ENCODE peak calls at places on chromosomes 4 and X, in four cellular contexts. One of them, this sample, is unnamed.

GRCh38 chr4:149796381-149796780 is 19.3 kb downstream of the IQCM start:
- DNase-seq in RWPE1: no peak
- DNase-seq in lower leg skin: no peak
- DNase-seq in HCT116: no peak
- DNase-seq in this sample: no peak

GRCh38 chr4:153153339-153153851 is 50.8 kb upstream of the TRIM2 start:
- DNase-seq in RWPE1: no peak
- DNase-seq in HCT116: no peak
- DNase-seq in lower leg skin: peak
- DNase-seq in this sample: peak

GRCh38 chr4:181957088-181957487 is 286.1 kb upstream of the TENM3 start:
- DNase-seq in HCT116: no peak
- DNase-seq in lower leg skin: no peak
- DNase-seq in RWPE1: peak
- DNase-seq in this sample: no peak

GRCh38 chrX:112731793-112732192 is 52.1 kb upstream of the LHFPL1 start:
- DNase-seq in HCT116: no peak
- DNase-seq in RWPE1: no peak
- DNase-seq in lower leg skin: no peak
- DNase-seq in this sample: no peak

GRCh38 chr4:173223743-173224142 is 55.1 kb downstream of the GALNT7 start:
- DNase-seq in RWPE1: no peak
- DNase-seq in HCT116: no peak
- DNase-seq in lower leg skin: no peak
- DNase-seq in this sample: no peak

GRCh38 chr4:107255114-107255513 is 219.0 kb upstream of the DKK2 start:
- DNase-seq in lower leg skin: no peak
- DNase-seq in RWPE1: no peak
- DNase-seq in HCT116: no peak
- DNase-seq in this sample: no peak

GRCh38 chrX:140500427-140500826 is 4.4 kb downstream of the SOX3 start:
- DNase-seq in lower leg skin: no peak
- DNase-seq in HCT116: no peak
- DNase-seq in RWPE1: no peak
- DNase-seq in this sample: no peak

GRCh38 chrX:139739138-139739537 is 31.2 kb upstream of the MCF2 start:
- DNase-seq in lower leg skin: no peak
- DNase-seq in RWPE1: peak
- DNase-seq in HCT116: no peak
- DNase-seq in this sample: peak

GRCh38 chr4:83851261-83852084 is 315.6 kb downstream of the GPAT3 start:
- DNase-seq in RWPE1: no peak
- DNase-seq in HCT116: peak
- DNase-seq in lower leg skin: no peak
- DNase-seq in this sample: no peak

GRCh38 chr4:41358626-41359025 is 101.9 kb downstream of the UCHL1 start:
- DNase-seq in RWPE1: no peak
- DNase-seq in HCT116: no peak
- DNase-seq in lower leg skin: no peak
- DNase-seq in this sample: no peak

GRCh38 chrX:153984351-153985178 is 12.0 kb downstream of the TMEM187 start:
- DNase-seq in RWPE1: no peak
- DNase-seq in HCT116: no peak
- DNase-seq in lower leg skin: no peak
- DNase-seq in this sample: peak

GRCh38 chrX:106726485-106727437 is at the start of gene RNF128:
- DNase-seq in HCT116: peak
- DNase-seq in RWPE1: peak
- DNase-seq in lower leg skin: peak
- DNase-seq in this sample: peak

GRCh38 chrX:23513121-23513520 is 154.2 kb upstream of the PRDX4 start:
- DNase-seq in lower leg skin: no peak
- DNase-seq in HCT116: no peak
- DNase-seq in RWPE1: no peak
- DNase-seq in this sample: no peak

GRCh38 chrX:131063613-131064012 is 5.5 kb downstream of the ARHGAP36 start:
- DNase-seq in lower leg skin: no peak
- DNase-seq in RWPE1: no peak
- DNase-seq in HCT116: no peak
- DNase-seq in this sample: no peak
- TF ChIP-seq CTCF in lower leg skin: no peak
- TF ChIP-seq CTCF in RWPE1: no peak
- TF ChIP-seq CTCF in HCT116: peak
- TF ChIP-seq CTCF in this sample: no peak

GRCh38 chr4:134865675-134866074 is 664.1 kb upstream of the PABPC4L start:
- DNase-seq in HCT116: no peak
- DNase-seq in RWPE1: no peak
- DNase-seq in lower leg skin: no peak
- DNase-seq in this sample: no peak
- TF ChIP-seq CTCF in HCT116: no peak
- TF ChIP-seq CTCF in RWPE1: no peak
- TF ChIP-seq CTCF in lower leg skin: no peak
- TF ChIP-seq CTCF in this sample: no peak

GRCh38 chrX:115576676-115577075 is 15.7 kb downstream of the PLS3 start:
- DNase-seq in lower leg skin: no peak
- DNase-seq in HCT116: no peak
- DNase-seq in RWPE1: no peak
- DNase-seq in this sample: no peak
- TF ChIP-seq CTCF in lower leg skin: no peak
- TF ChIP-seq CTCF in HCT116: no peak
- TF ChIP-seq CTCF in RWPE1: no peak
- TF ChIP-seq CTCF in this sample: no peak

GRCh38 chr4:85125688-85126087 is 159.2 kb upstream of the WDFY3 start:
- DNase-seq in lower leg skin: no peak
- DNase-seq in HCT116: no peak
- DNase-seq in RWPE1: no peak
- DNase-seq in this sample: no peak
- TF ChIP-seq CTCF in lower leg skin: no peak
- TF ChIP-seq CTCF in HCT116: no peak
- TF ChIP-seq CTCF in RWPE1: no peak
- TF ChIP-seq CTCF in this sample: no peak

GRCh38 chr4:57270350-57270749 is 160.2 kb upstream of the IGFBP7 start:
- DNase-seq in lower leg skin: no peak
- DNase-seq in RWPE1: no peak
- DNase-seq in HCT116: no peak
- DNase-seq in this sample: no peak

DNA sequence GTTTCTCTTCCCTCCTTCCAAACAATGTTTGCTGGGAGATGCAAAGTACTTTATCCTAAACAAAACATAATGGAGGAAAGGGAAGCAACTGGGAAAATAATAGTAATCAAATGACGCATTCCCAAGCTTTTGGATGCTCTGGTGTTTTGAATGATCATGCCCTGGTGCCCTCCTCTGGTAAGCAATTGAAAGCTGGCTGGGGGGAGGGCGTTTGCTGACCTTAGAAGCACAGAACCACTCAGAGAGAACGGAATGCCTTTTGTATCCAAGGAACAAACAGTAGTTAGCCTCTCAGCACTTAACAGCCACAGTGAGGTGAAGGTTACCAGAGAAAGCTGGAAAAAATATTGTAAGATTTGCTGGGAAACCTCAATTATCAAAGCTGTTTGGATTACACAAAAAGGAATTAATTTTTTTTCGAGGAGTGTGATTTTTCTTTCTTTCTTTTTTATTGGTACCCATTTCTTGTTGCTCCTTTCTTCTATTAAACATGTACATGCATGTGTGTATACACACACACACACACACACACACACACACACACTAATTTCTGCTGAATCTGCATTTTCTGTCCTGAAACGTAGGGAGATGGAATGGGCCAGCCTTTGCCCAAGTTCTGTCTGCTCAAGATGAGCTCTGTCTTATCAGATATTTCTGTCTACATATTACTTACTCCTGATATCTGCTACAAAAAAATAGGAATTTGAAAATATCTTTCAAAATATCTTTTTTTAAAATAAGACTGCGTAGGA is 155.8 kb upstream of the IGFBP7 start:
- DNase-seq in HCT116: no peak
- DNase-seq in lower leg skin: no peak
- DNase-seq in RWPE1: no peak
- DNase-seq in this sample: no peak
- TF ChIP-seq CTCF in HCT116: no peak
- TF ChIP-seq CTCF in lower leg skin: no peak
- TF ChIP-seq CTCF in RWPE1: no peak
- TF ChIP-seq CTCF in this sample: no peak

DNA sequence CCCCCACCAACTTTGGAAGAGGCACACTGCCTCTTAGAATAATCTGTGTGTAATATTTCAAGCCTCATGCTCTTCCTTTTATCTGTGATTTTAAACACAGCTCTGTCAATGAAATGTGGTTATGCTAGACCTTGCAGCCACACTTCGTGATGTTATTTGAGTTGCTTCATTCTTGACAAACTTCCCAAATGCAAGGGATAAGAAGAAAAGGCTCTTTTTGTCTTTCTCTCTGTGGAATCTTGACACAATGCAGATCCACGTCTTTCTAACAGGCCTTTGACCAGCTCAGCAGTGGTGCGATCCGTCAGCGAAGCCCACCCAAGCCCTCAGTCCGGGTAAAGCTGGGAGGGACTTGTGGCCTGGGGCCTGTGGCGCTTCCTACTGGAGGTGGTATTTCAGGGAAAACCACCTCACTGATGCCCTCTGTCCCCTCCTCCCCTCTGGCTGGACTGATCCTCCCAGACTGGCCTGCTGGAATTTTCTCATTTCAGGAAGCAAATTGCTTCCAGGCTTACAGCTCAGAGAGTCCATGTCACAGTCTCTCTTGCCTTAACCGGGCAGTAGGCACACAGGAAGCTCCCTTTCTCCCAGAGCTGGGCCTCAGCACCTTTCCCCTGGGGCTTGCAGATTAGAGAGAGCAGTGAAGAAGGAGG is 19.5 kb upstream of the CCKAR start:
- DNase-seq in HCT116: no peak
- DNase-seq in lower leg skin: no peak
- DNase-seq in RWPE1: no peak
- DNase-seq in this sample: no peak
- TF ChIP-seq CTCF in HCT116: no peak
- TF ChIP-seq CTCF in lower leg skin: no peak
- TF ChIP-seq CTCF in RWPE1: no peak
- TF ChIP-seq CTCF in this sample: no peak

GRCh38 chr4:143085644-143086043 is 99.1 kb upstream of the USP38 start:
- DNase-seq in HCT116: no peak
- DNase-seq in RWPE1: no peak
- DNase-seq in lower leg skin: no peak
- DNase-seq in this sample: no peak

GRCh38 chr4:143084566-143084965 is 100.2 kb upstream of the USP38 start:
- DNase-seq in RWPE1: no peak
- DNase-seq in HCT116: no peak
- DNase-seq in lower leg skin: no peak
- DNase-seq in this sample: no peak

GRCh38 chr4:143083811-143084472 is 100.8 kb upstream of the USP38 start:
- DNase-seq in HCT116: no peak
- DNase-seq in lower leg skin: no peak
- DNase-seq in RWPE1: no peak
- DNase-seq in this sample: no peak

GRCh38 chr4:143082698-143083097 is 102.0 kb upstream of the USP38 start:
- DNase-seq in lower leg skin: no peak
- DNase-seq in RWPE1: no peak
- DNase-seq in HCT116: no peak
- DNase-seq in this sample: no peak

DNA sequence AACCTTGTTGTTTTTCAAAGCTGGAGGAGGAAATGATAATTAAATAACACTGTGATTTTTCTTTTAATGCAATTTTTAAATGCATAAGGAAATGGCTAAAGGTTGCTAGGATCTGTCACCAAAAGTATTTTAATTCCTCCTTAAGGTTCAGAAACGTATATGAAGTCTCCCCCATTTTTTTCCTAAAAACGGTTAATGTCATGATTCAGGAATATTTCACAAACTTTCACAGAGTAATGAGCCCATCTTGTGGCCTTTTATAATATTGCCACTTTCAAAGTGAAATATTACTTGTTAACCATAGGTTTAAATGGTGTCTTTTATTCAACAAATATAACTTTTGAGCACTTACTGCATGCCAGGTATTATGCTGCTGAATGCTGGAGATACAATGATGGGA is 99.5 kb upstream of the USP38 start:
- DNase-seq in lower leg skin: no peak
- DNase-seq in RWPE1: no peak
- DNase-seq in HCT116: no peak
- DNase-seq in this sample: no peak
- TF ChIP-seq CTCF in lower leg skin: no peak
- TF ChIP-seq CTCF in RWPE1: peak
- TF ChIP-seq CTCF in HCT116: peak
- TF ChIP-seq CTCF in this sample: no peak

GRCh38 chrX:115679460-115679859 is 118.5 kb downstream of the PLS3 start:
- DNase-seq in lower leg skin: no peak
- DNase-seq in RWPE1: peak
- DNase-seq in HCT116: peak
- DNase-seq in this sample: no peak
- TF ChIP-seq CTCF in lower leg skin: no peak
- TF ChIP-seq CTCF in RWPE1: peak
- TF ChIP-seq CTCF in HCT116: peak
- TF ChIP-seq CTCF in this sample: no peak

DNA sequence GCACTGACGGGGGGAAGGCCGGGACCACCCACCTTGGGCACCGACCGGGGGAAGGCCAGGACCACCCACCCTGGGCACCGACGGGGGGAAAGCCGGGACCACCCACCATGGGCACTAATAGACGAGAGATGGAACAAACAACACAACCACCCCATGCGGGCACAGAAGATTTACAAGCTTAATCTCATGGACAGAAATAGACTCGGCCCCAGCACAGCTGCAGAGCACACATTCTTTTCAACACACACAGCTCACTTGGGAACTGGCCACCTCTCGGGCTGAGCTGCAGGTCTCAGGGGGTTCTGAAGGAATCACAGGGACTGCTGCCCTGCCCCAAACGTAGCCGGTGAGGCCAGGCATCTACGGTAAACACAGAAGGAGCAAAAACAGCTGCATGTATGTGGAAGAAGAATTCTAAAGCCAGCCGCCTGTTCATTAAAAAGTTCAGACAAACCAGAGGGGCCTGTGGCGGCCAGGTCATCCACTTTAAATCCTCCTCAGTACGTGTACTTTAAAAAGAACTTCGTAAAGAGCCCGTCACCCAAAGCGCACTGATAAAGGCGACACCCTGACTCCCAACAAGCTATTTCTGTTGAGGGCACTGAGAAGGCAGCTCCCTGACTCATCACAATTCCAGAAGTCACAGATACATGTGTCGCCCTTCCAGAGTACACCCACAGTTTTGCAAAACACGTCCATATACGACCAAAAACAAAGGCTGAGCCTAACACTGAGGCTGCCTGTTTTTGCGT is 17.7 kb downstream of the PPP2R3B start:
- DNase-seq in RWPE1: no peak
- DNase-seq in lower leg skin: no peak
- DNase-seq in HCT116: no peak
- DNase-seq in this sample: no peak
- TF ChIP-seq CTCF in RWPE1: no peak
- TF ChIP-seq CTCF in lower leg skin: no peak
- TF ChIP-seq CTCF in HCT116: no peak
- TF ChIP-seq CTCF in this sample: no peak

DNA sequence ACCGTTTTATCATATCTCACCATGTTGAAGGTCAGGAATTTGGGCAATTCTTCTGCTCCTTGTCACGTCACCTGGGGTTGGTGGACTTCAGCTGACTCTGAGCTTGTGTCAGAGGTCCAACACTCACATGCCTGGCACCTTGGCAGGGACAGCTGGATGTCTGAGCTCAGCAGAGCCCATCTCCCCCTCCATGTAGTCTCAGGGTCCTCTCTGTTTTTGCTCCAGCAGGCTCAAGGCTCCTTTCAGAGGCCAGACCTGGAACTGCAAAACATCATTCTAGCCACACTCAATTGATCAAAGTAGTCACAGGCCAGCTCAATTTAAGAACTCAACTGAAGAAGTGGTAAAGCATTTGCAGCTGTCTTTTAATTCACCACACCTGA is 45.4 kb downstream of the EDNRA start:
- DNase-seq in RWPE1: no peak
- DNase-seq in HCT116: no peak
- DNase-seq in lower leg skin: no peak
- DNase-seq in this sample: no peak
- TF ChIP-seq CTCF in RWPE1: no peak
- TF ChIP-seq CTCF in HCT116: peak
- TF ChIP-seq CTCF in lower leg skin: no peak
- TF ChIP-seq CTCF in this sample: no peak

This sample was measured in activated CD8-positive, alpha-beta T cell treated with anti-CD3 and anti-CD28 coated beads for 36 hours.